ENCODE peak calls at places on chromosomes 16 and 17, in four cellular contexts. A, F, D and E are unnamed samples.

GRCh38 chr17:17779015-17779611 is 57.7 kb downstream of the SREBF1 start:
- DNase-seq in A (no peak), F (no peak), D (no peak), E (no peak)

GRCh38 chr16:67932462-67932840 is 789 bp upstream of the CTRL start:
- DNase-seq in A (no peak), F (no peak), D (no peak), E (no peak)

GRCh38 chr17:72587773-72588511 is 467.1 kb downstream of the SOX9 start:
- DNase-seq in A (peak; percentile 42), F (no peak), D (peak; percentile 8), E (peak; percentile 33)

GRCh38 chr17:32529604-32530003 is 42.8 kb downstream of the CDK5R1 start:
- DNase-seq in A (no peak), F (no peak), D (no peak), E (no peak)

GRCh38 chr16:24635900-24636610 is 93.4 kb upstream of the TNRC6A start:
- DNase-seq in A (no peak), F (peak; percentile 64), D (no peak), E (no peak)

GRCh38 chr16:22967696-22968095 is 153.7 kb downstream of the HS3ST2 start:
- DNase-seq in A (no peak), F (no peak), D (no peak), E (no peak)

GRCh38 chr17:10295728-10296343 is 77.0 kb downstream of the MYH13 start:
- DNase-seq in A (peak; percentile 49), F (peak; percentile 74), D (peak; percentile 33), E (peak; percentile 51)

GRCh38 chr17:45092932-45093430 is 31.9 kb downstream of the NMT1 start:
- DNase-seq in A (no peak), F (peak; percentile 98), D (no peak), E (no peak)

GRCh38 chr17:50905460-50905803 is 39.3 kb upstream of the TOB1 start:
- DNase-seq in A (no peak), F (no peak), D (no peak), E (no peak)

GRCh38 chr17:20267459-20267842 is 199.9 kb downstream of the LGALS9B start:
- DNase-seq in A (no peak), F (no peak), D (no peak), E (no peak)

GRCh38 chr17:49851387-49852291 is 3.8 kb upstream of the TAC4 start:
- DNase-seq in A (peak; percentile 73), F (peak; percentile 48), D (peak; percentile 54), E (peak; percentile 78)

GRCh38 chr16:71855937-71856662 is 10.3 kb downstream of the ATXN1L start:
- DNase-seq in A (peak; percentile 34), F (no peak), D (no peak), E (peak; percentile 26)

GRCh38 chr17:36066365-36066945 is 2.4 kb downstream of the CCL18 start:
- DNase-seq in A (peak; percentile 60), F (no peak), D (no peak), E (peak; percentile 64)

GRCh38 chr16:88927010-88927409 is 50.0 kb downstream of the CBFA2T3 start:
- DNase-seq in A (no peak), F (no peak), D (no peak), E (no peak)

GRCh38 chr17:33981713-33982601 is 273.1 kb upstream of the CCL2 start:
- DNase-seq in A (no peak), F (peak; percentile 42), D (no peak), E (no peak)

GRCh38 chr17:80931421-80932265 is 60.0 kb upstream of the CHMP6 start:
- DNase-seq in A (no peak), F (no peak), D (no peak), E (no peak)

GRCh38 chr17:41178341-41178740 is 320 bp upstream of the KRTAP4-2 start:
- DNase-seq in A (no peak), F (peak; percentile 25), D (no peak), E (no peak)

GRCh38 chr17:56099649-56100048 is 53.6 kb upstream of the ANKFN1 start:
- DNase-seq in A (no peak), F (no peak), D (no peak), E (no peak)

GRCh38 chr17:28466521-28467048 is 6.9 kb upstream of the SLC13A2 start:
- DNase-seq in A (no peak), F (no peak), D (no peak), E (no peak)

GRCh38 chr16:1752853-1753252 is 18.5 kb downstream of the NME3 start:
- DNase-seq in A (no peak), F (no peak), D (no peak), E (no peak)

GRCh38 chr17:64171041-64171440 is 41.1 kb upstream of the ERN1 start:
- DNase-seq in A (no peak), F (no peak), D (no peak), E (no peak)